ENCODE peak calls at places on chromosomes 1 and 21, in ten cellular contexts. L is CD8-positive, alpha-beta T cell; D is stomach; T is MG63; M is CD8-positive, alpha-beta memory T cell; A is neural progenitor cell; G is upper lobe of right lung; E is sigmoid colon; P is DND-41; Q is transverse colon. O is an unnamed sample. For H3K9me3, the result is how much of the 10 kb centered on the place peaks cover.

GRCh38 chr1:64215576-64215975 is 12.2 kb downstream of the UBE2U start:
- DNase-seq in P (no peak), D (no peak), A (no peak), T (no peak), L (no peak), M (no peak), Q (no peak), E (no peak), G (no peak), O (no peak)

GRCh38 chr1:108780937-108781574 is 34.6 kb downstream of the STXBP3 start:
- DNase-seq in A (no peak), M (no peak), Q (no peak), L (no peak), P (no peak), D (no peak), T (no peak), G (no peak), E (no peak), O (no peak)

GRCh38 chr21:38609580-38609979 is 111.3 kb upstream of the ERG start:
- DNase-seq in P (no peak), L (no peak), D (no peak), T (no peak), G (no peak), E (no peak), M (no peak), A (no peak), Q (no peak), O (no peak)

GRCh38 chr1:154760469-154760933 is 109.6 kb downstream of the KCNN3 start:
- DNase-seq in Q (peak), E (peak), L (peak), G (peak), M (peak), P (no peak), A (peak), T (no peak), D (peak), O (peak)

GRCh38 chr1:158951956-158952355 is 20.6 kb downstream of the PYHIN1 start:
- DNase-seq in A (peak), T (no peak), P (no peak), D (no peak), Q (peak), E (no peak), L (no peak), M (no peak), G (no peak), O (no peak)

GRCh38 chr1:43705982-43706597 is 1.2 kb upstream of the ST3GAL3 start:
- DNase-seq in E (no peak), G (no peak), Q (no peak), M (no peak), T (no peak), P (peak), D (no peak), L (no peak), A (peak), O (peak)

GRCh38 chr21:43355196-43355924 is 71.6 kb downstream of the SIK1 start:
- DNase-seq in M (no peak), E (no peak), L (no peak), P (no peak), T (no peak), A (no peak), D (no peak), Q (no peak), G (no peak), O (no peak)

GRCh38 chr1:76055987-76056386 is 18.6 kb upstream of the ST6GALNAC3 start:
- DNase-seq in A (no peak), G (no peak), D (no peak), L (no peak), Q (no peak), P (no peak), M (no peak), E (no peak), T (no peak), O (no peak)

GRCh38 chr1:232192781-232193450 is 437.0 kb downstream of the SIPA1L2 start:
- DNase-seq in E (no peak), D (no peak), G (no peak), P (no peak), T (peak), A (no peak), M (no peak), Q (no peak), L (no peak), O (no peak)

GRCh38 chr1:114310771-114311251 is 157.1 kb upstream of the SYT6 start:
- DNase-seq in E (no peak), A (no peak), L (no peak), G (no peak), T (peak), M (no peak), Q (no peak), D (no peak), P (no peak), O (peak)

GRCh38 chr1:154943649-154944421 is 7.3 kb upstream of the PMVK start:
- DNase-seq in L (no peak), T (peak), G (no peak), M (no peak), A (peak), E (no peak), P (peak), D (peak), Q (peak), O (peak)

GRCh38 chr1:202007279-202007678 is 3.1 kb upstream of the ELF3 start:
- DNase-seq in E (no peak), M (no peak), D (peak), P (no peak), T (no peak), Q (peak), L (no peak), A (no peak), G (no peak), O (no peak)

GRCh38 chr1:68217060-68217554 is 15.2 kb downstream of the WLS start:
- DNase-seq in E (no peak), D (no peak), T (no peak), M (no peak), G (no peak), Q (no peak), L (no peak), A (peak), P (no peak), O (no peak)

GRCh38 chr1:57704231-57704630 is 280.4 kb upstream of the DAB1 start:
- DNase-seq in A (no peak), E (no peak), T (no peak), P (no peak), D (no peak), L (no peak), G (no peak), M (no peak), Q (no peak), O (no peak)

GRCh38 chr1:248823517-248824001 is 2.2 kb downstream of the SH3BP5L start:
- DNase-seq in M (no peak), T (peak), E (no peak), P (no peak), G (no peak), Q (no peak), A (no peak), D (no peak), L (no peak), O (peak)

GRCh38 chr1:232131715-232132391 is 498.1 kb downstream of the SIPA1L2 start:
- DNase-seq in T (no peak), E (no peak), L (no peak), M (no peak), A (no peak), D (no peak), P (no peak), Q (no peak), G (no peak), O (no peak)

GRCh38 chr1:209130886-209131285 is 452.6 kb upstream of the CAMK1G start:
- DNase-seq in E (no peak), Q (no peak), G (no peak), P (no peak), L (no peak), A (no peak), M (no peak), D (no peak), T (no peak), O (no peak)

GRCh38 chr1:13587256-13588030 is 3.8 kb downstream of the PDPN start:
- DNase-seq in L (no peak), D (no peak), Q (no peak), E (no peak), P (no peak), G (no peak), T (no peak), M (no peak), A (no peak), O (no peak)

GRCh38 chr1:41342774-41343355 is 18.4 kb upstream of the FOXO6 start:
- DNase-seq in Q (no peak), P (no peak), T (no peak), D (no peak), L (no peak), M (no peak), A (no peak), E (no peak), G (no peak), O (no peak)

GRCh38 chr1:36533897-36534296 is 51.2 kb upstream of the CSF3R start:
- DNase-seq in Q (no peak), G (no peak), L (no peak), D (no peak), M (no peak), T (no peak), A (no peak), E (peak), P (no peak), O (no peak)

GRCh38 chr1:36628804-36629203 is 146.1 kb upstream of the CSF3R start:
- DNase-seq in E (no peak), G (no peak), M (no peak), A (no peak), T (no peak), D (no peak), Q (no peak), L (no peak), P (no peak), O (no peak)

GRCh38 chr1:89350298-89350697 is 13.6 kb upstream of the GBP6 start:
- DNase-seq in A (no peak), P (no peak), G (no peak), L (no peak), Q (no peak), M (no peak), D (no peak), T (no peak), E (no peak), O (no peak)

GRCh38 chr1:89352421-89352820 is 11.4 kb upstream of the GBP6 start:
- DNase-seq in E (no peak), T (no peak), M (no peak), P (no peak), Q (no peak), G (no peak), D (no peak), A (no peak), L (no peak), O (no peak)

GRCh38 chr1:89351622-89352311 is 12.1 kb upstream of the GBP6 start:
- DNase-seq in T (no peak), D (no peak), A (no peak), M (no peak), P (no peak), G (no peak), E (no peak), L (no peak), Q (no peak), O (no peak)

GRCh38 chr1:89347296-89347695 is 16.6 kb upstream of the GBP6 start:
- DNase-seq in M (no peak), T (no peak), P (no peak), Q (no peak), G (no peak), E (no peak), L (no peak), D (no peak), A (no peak), O (no peak)
- H3K9me3 ChIP-seq in M (under half), T (under half), P (under half), Q (under half), G (under half), E (under half), L (under half), D (under half), A (under half), O (under half)

GRCh38 chr21:23127973-23128372 is 2129.8 kb downstream of the NCAM2 start:
- DNase-seq in A (no peak), M (no peak), G (no peak), P (no peak), L (no peak), T (no peak), D (no peak), E (no peak), Q (no peak), O (no peak)
- H3K9me3 ChIP-seq in A (under half), M (under half), G (under half), P (under half), L (under half), T (under half), D (under half), E (under half), Q (under half), O (under half)

DNA sequence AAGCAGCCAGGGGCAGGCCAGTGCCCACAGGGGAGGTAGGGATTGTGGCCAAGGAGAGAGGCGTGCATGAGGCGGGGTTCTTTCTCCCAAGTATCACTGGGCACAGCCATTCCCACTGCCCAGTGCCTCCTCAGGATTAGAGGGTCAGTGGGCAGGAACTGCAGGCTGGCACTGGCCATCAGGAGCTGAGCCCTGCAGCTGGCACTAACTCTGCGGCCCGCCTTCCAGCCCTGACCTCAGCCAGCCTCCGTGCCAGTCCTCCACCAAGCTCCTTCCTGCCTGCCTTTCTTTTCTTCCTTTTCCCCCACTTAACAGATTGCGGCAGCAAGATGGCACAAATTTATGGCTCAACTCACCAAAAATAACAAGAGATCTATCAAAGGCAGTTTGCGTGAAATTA is 11.2 kb downstream of the ADGRB2 start:
- DNase-seq in G (no peak), M (no peak), Q (no peak), D (no peak), L (no peak), T (peak), E (no peak), P (no peak), A (no peak), O (no peak)
- H3K9me3 ChIP-seq in G (under half), M (under half), Q (under half), D (under half), L (under half), T (under half), E (under half), P (under half), A (under half), O (under half)

GRCh38 chr1:246987083-246987690 is 20.7 kb downstream of the ZNF695 start:
- DNase-seq in D (no peak), M (no peak), G (no peak), Q (no peak), P (no peak), A (no peak), T (no peak), L (no peak), E (no peak), O (no peak)
- H3K9me3 ChIP-seq in D (under half), M (under half), G (half or more), Q (half or more), P (half or more), A (half or more), T (half or more), L (under half), E (half or more), O (under half)

GRCh38 chr21:26280715-26281310 is 110.2 kb upstream of the APP start:
- DNase-seq in G (no peak), E (no peak), T (no peak), P (no peak), A (peak), M (no peak), L (no peak), Q (no peak), D (no peak), O (peak)
- H3K9me3 ChIP-seq in G (under half), E (under half), T (under half), P (under half), A (under half), M (under half), L (under half), Q (under half), D (under half), O (under half)

DNA sequence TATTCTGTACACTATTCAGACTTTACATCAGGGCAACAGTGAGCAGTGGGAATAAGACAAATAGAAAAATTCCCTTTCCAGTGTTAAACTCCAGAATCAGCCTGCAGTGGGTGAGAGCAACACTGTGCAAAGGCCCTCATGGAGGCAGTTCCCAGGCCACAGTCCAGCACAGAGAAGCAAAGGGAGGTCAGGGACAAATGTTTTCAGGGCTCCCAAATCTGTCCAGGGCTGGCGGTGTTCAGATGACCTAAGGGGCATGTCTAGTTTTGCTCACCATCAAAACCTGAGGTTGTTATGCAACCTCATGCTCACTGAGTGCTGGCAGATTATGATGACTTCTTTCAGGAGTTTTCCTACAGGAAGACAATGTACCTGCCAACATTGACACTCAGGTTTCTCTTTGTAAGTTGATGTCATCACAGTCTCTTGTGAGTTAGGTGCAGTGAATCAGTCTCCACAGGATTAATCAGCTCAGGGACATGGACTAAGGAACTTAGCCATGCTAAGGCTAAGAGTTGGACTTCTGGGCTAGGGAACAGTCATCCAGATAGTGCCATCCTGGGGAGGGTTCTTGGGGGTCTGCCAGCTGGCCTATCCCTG is 3.6 kb upstream of the LCE5A start:
- DNase-seq in Q (no peak), M (no peak), P (no peak), E (no peak), A (no peak), D (no peak), G (no peak), T (no peak), L (no peak), O (no peak)
- H3K9me3 ChIP-seq in Q (under half), M (under half), P (under half), E (under half), A (under half), D (under half), G (under half), T (under half), L (under half), O (under half)

GRCh38 chr21:28436286-28436932 is 556.3 kb downstream of the LTN1 start:
- DNase-seq in P (no peak), E (no peak), D (no peak), Q (no peak), T (peak), M (no peak), A (no peak), G (no peak), L (no peak), O (peak)
- H3K9me3 ChIP-seq in P (under half), E (under half), D (under half), Q (under half), T (under half), M (under half), A (under half), G (under half), L (under half), O (under half)

DNA sequence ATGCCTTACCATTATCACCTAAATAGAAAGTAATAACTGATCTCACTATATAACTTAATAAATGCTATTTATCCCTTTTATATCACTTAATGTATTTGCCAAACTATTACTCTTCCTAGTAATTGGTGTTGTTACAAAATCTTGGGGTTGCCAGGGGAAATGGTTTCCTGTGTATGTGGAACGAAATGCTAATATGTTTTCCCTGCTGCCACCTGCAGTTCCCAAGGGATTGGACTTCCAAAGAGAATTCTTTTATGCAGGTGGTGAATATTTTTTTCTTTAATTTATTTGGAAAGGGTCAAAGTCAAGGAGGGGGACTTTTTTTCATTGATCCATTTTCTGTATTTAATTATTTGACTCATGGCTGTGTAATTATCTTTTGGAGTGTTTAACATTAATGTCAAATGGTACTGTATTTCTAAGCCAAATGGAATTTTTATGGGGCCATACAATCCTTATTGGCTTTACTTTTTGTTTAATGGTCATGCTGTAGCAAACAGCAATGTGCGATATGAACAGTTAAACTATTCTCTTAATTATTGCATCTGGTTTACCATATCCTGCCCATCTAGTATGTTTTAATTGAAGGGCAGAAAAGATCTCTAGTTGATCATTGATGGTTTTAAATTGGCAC is 486.4 kb downstream of the TTLL7 start:
- DNase-seq in L (no peak), D (no peak), P (no peak), A (no peak), E (no peak), Q (no peak), T (no peak), M (no peak), G (no peak), O (no peak)
- H3K9me3 ChIP-seq in L (under half), D (under half), P (under half), A (under half), E (under half), Q (under half), T (under half), M (under half), G (under half), O (under half)

GRCh38 chr1:71345491-71345890 is 264.7 kb upstream of the ZRANB2 start:
- DNase-seq in P (no peak), M (no peak), Q (no peak), T (no peak), E (no peak), G (no peak), L (no peak), A (no peak), D (no peak), O (no peak)
- H3K9me3 ChIP-seq in P (under half), M (under half), Q (under half), T (under half), E (under half), G (under half), L (under half), A (under half), D (under half), O (under half)

DNA sequence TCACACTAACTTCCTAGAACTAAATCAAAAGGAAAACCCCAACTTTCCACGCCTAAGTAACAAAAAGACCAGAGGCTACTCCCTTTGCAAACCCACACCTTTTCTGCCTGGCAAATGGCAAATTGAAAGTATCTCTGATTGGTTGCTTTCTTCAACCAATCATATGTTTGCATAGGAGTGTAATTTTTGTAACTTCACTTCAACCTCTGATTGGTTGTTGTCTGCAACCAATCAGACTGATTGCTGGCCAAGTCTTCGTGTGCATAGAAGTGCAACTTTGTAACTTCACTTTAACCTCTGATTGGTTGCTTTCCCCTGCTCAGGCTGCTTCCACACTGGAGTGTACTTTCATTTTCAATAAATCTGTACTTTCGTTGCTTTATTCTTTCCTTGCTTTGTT is 36.9 kb upstream of the PADI2 start:
- DNase-seq in D (no peak), P (no peak), G (no peak), E (no peak), Q (no peak), L (no peak), A (no peak), M (no peak), T (no peak), O (peak)
- H3K9me3 ChIP-seq in D (under half), P (under half), G (under half), E (under half), Q (under half), L (under half), A (under half), M (under half), T (under half), O (under half)

O was measured in GM23248.